ENCODE peak calls at places on chromosomes 6 and 20, in four cellular contexts. Z is ovary, S is right lobe of liver, R is Peyer's patch. L is an unnamed sample. For H3K27me3, the result is how much of the 10 kb centered on the place peaks cover.

GRCh38 chr6:127069659-127070279 is 48.7 kb upstream of the RSPO3 start:
- DNase-seq in R (no peak), Z (no peak), S (no peak), L (no peak)

GRCh38 chr6:137903933-137904821 is 37.1 kb downstream of the TNFAIP3 start:
- DNase-seq in Z (no peak), R (no peak), S (no peak), L (no peak)

GRCh38 chr6:106620931-106621672 is 8.2 kb downstream of the RTN4IP1 start:
- DNase-seq in S (no peak), Z (no peak), R (no peak), L (no peak)

GRCh38 chr6:92911301-92911700 is 508.1 kb downstream of the EPHA7 start:
- DNase-seq in S (no peak), R (no peak), Z (no peak), L (no peak)

GRCh38 chr20:48445827-48446226 is 382.0 kb downstream of the PREX1 start:
- DNase-seq in R (no peak), Z (no peak), S (no peak), L (no peak)

GRCh38 chr20:58890073-58890453 is 37.5 kb downstream of the GNAS start:
- DNase-seq in Z (no peak), S (no peak), R (no peak), L (no peak)

GRCh38 chr20:58714923-58715708 is 22.5 kb downstream of the NPEPL1 start:
- DNase-seq in S (no peak), R (no peak), Z (peak), L (no peak)

GRCh38 chr6:5762561-5762968 is 244.2 kb downstream of the NRN1 start:
- DNase-seq in Z (no peak), R (no peak), S (no peak), L (no peak)

GRCh38 chr6:119172813-119173212 is 94.3 kb upstream of the FAM184A start:
- DNase-seq in Z (no peak), R (no peak), S (no peak), L (no peak)

GRCh38 chr6:168098431-168098861 is 19.4 kb upstream of the FRMD1 start:
- DNase-seq in S (peak), Z (no peak), R (no peak), L (no peak)

GRCh38 chr6:113994934-113995342 is 24.0 kb upstream of the HDAC2 start:
- DNase-seq in Z (no peak), S (no peak), R (peak), L (no peak)

GRCh38 chr6:39357998-39358686 is 35.6 kb upstream of the KCNK16 start:
- DNase-seq in Z (no peak), R (no peak), S (no peak), L (peak)

GRCh38 chr6:107115695-107116327 is 496 bp upstream of the BEND3 start:
- DNase-seq in R (peak), S (peak), Z (peak), L (peak)

GRCh38 chr6:156851447-156851846 is 74.3 kb downstream of the ARID1B start:
- DNase-seq in S (no peak), Z (no peak), R (no peak), L (no peak)

GRCh38 chr6:90083891-90084290 is 189.6 kb downstream of the GJA10 start:
- DNase-seq in S (no peak), R (peak), Z (no peak), L (no peak)

GRCh38 chr6:153167026-153167891 is 36.2 kb upstream of the RGS17 start:
- DNase-seq in Z (no peak), S (no peak), R (no peak), L (no peak)

GRCh38 chr6:160427312-160428068 is 79.3 kb downstream of the SLC22A3 start:
- DNase-seq in Z (peak), R (no peak), S (peak), L (no peak)

GRCh38 chr6:130132286-130132701 is 90.5 kb downstream of the SAMD3 start:
- DNase-seq in Z (no peak), S (no peak), R (peak), L (no peak)

GRCh38 chr20:3828798-3829197 is 8.5 kb downstream of the AP5S1 start:
- DNase-seq in S (no peak), R (no peak), Z (no peak), L (no peak)

GRCh38 chr6:154917941-154918340 is 77.2 kb upstream of the TIAM2 start:
- DNase-seq in Z (no peak), R (peak), S (no peak), L (no peak)

GRCh38 chr6:19417713-19418112 is 419.5 kb upstream of the ID4 start:
- DNase-seq in S (no peak), Z (no peak), R (no peak), L (no peak)

GRCh38 chr6:155388546-155388945 is 67.1 kb downstream of the NOX3 start:
- DNase-seq in Z (no peak), S (no peak), R (no peak), L (no peak)

GRCh38 chr20:384723-385122 is 4.2 kb downstream of the TRIB3 start:
- DNase-seq in Z (no peak), S (no peak), R (no peak), L (no peak)

GRCh38 chr20:10219993-10220750 is 1.5 kb downstream of the SNAP25 start:
- DNase-seq in R (no peak), Z (no peak), S (no peak), L (no peak)

GRCh38 chr20:10219452-10219791 is 792 bp downstream of the SNAP25 start:
- DNase-seq in Z (peak), R (peak), S (peak), L (peak)

GRCh38 chr20:10221022-10221421 is 2.4 kb downstream of the SNAP25 start:
- DNase-seq in S (no peak), R (no peak), Z (no peak), L (no peak)

GRCh38 chr20:10217517-10218410 is 866 bp upstream of the SNAP25 start:
- DNase-seq in S (peak), Z (peak), R (no peak), L (no peak)

DNA sequence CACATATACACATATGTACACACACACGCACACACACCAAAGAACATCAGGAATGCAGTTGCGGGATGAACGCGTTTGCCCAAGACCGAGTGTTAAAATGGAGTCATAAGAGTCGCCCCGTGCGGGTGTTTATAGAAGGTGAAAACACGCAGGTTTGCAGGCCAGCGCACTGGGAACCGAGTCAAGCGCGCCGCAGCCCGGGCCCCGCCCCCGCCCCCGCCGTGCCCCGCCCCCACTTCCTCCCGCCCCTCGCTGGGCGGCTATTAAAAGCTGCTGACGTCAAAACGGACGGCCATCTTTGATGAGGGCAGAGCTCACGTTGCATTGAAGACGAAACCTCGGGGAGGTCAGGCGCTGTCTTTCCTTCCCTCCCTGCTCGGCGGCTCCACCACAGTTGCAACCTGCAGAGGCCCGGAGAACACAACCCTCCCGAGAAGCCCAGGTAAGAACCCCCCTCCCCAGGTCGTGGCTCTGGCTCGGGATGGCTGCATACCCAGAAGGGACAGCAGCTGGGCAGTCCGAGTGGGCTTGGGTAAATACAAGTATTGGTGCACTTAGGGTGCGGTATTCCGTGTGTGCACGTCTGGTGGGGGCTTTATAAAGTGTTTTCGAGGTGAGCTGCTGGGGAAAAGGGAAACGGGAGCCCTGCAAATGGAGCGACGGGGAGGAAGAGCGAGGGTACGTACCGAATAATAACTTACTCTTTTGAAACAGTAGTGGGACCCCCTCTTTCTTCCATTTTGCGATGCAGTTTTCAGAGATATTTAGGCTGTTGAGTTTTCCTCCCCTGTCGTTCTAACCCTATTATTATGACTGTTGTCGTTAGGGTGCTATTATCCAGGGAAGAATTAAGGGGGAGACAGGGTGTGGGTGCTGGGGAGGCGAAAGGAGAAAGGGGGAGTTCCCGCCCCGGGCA is at the start of gene SNAP25:
- DNase-seq in S (peak), R (no peak), Z (peak), L (peak)
- TF ChIP-seq POLR2A in S (no peak), R (no peak), Z (no peak), L (no peak)

DNA sequence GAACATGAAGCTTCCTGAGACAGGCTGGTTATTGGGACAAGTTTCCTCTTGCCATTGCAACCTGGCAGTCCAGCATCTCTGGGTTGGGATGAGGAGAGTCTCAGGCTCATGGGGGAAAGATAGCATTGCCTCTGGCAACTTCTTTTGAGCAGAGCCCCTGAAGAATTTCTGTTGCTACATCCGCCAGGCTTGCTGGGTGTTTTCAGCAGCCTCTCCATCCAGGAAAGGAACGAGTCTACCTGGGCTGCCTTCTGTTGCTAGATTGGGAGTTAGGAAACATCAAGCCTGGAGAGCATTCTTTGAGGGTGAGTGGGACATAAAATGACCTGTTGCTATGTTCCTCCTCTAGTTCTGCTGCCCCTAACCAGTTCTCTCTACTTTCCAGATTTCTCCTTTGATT is 313.5 kb downstream of the RFPL4B start:
- DNase-seq in R (no peak), Z (no peak), S (no peak), L (no peak)
- H3K4me3 ChIP-seq in R (no peak), Z (no peak), S (no peak), L (no peak)

GRCh38 chr20:22462975-22463914 is 121.1 kb downstream of the FOXA2 start:
- DNase-seq in S (peak), R (no peak), Z (no peak), L (no peak)

GRCh38 chr20:22459754-22460153 is 124.6 kb downstream of the FOXA2 start:
- DNase-seq in S (no peak), Z (no peak), R (no peak), L (no peak)

GRCh38 chr20:22456109-22456508 is 128.3 kb downstream of the FOXA2 start:
- DNase-seq in R (no peak), S (no peak), Z (no peak), L (no peak)

GRCh38 chr20:22460803-22461202 is 123.6 kb downstream of the FOXA2 start:
- DNase-seq in R (no peak), Z (no peak), S (no peak), L (no peak)

GRCh38 chr20:22460231-22460630 is 124.1 kb downstream of the FOXA2 start:
- DNase-seq in Z (no peak), S (no peak), R (no peak), L (no peak)
- H3K27me3 ChIP-seq in Z (under half), S (under half), R (under half), L (under half)

GRCh38 chr6:36852481-36853147 is 13.4 kb upstream of the CPNE5 start:
- DNase-seq in S (no peak), R (no peak), Z (no peak), L (no peak)
- TF ChIP-seq POLR2A in S (no peak), R (no peak), Z (no peak), L (no peak)

DNA sequence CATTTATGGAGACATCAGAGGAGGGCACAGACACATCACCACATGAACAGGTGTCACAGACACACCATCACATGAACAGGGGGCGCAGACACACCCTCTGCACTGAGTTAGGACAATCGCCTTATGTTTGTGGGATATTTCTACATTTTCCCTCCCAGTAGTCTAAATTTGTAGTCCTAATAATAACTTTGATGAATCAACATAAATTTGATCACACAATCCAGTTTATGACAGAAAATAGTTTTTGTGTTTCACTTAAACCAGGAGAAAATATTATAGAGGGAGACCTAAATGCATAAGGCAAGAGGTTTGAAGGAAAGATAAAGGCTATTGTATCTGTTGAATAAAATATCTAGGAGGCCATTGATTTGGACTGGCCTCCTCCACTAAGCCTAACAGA is 195.7 kb downstream of the GPX5 start:
- DNase-seq in R (no peak), S (no peak), Z (no peak), L (no peak)
- H3K4me3 ChIP-seq in R (no peak), S (no peak), Z (no peak), L (no peak)

DNA sequence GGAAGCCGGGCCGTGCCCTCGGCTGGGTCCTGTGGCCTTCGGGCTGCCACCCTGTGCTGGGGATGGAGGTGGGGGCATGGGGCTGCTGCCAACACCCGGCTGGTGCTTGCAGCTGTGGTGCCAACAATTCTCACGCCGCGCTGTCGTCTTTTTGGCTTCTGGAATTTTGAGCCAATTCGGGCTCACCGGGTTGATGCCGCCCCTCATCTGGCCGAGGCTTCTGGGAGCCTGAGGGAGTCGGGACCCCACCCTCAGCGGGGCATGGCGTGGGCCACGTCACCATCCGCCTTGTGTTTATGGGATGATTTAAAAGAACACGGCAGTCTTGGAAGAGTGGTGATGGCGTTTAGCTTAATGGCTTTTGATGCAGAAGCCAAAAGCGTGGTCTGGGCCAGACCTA is 8.7 kb upstream of the NPBWR2 start:
- DNase-seq in Z (no peak), S (no peak), R (peak), L (peak)
- H3K27me3 ChIP-seq in Z (under half), S (under half), R (under half), L (under half)

DNA sequence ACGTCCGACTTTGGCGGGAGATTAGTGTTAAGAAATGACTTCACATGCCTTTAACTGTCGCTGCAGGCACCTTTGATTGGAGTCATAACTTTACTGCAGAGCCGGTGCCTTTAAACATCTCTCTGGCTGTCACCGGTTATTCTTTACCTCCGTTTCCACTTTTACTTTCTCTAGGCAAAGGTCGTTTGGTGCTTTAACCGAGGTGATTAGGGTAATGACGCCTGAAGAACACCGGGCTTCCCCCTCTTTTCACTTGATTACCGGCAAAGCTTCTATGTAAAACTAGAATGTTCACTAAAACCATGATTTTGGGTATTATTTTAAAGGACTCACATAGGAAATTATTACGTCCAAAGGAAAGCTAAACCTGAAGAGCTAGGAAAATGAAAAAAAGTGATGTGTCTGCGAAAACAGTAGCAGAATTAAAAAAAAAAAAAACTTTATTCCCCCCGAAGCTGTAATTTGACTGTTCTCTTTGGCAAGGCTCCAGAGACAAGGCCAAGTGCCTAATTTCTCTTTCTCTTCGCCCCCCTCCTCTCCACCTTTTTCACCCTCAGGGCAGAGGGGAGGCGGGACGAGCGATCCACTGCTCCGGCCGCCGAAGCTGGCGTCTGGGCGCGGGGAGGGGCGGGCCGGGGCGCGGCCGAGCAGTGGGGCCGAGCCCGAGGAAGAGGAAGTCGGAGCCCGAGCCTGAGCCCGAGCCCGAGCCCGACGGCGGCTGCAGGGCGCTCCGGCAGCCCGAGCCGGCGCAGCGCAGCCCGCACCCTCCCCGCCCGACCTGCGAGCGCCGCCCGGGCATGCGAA is at the start of gene PLEKHG1:
- DNase-seq in R (peak), Z (peak), S (peak), L (peak)
- TF ChIP-seq POLR2A in R (peak), Z (no peak), S (peak), L (no peak)

DNA sequence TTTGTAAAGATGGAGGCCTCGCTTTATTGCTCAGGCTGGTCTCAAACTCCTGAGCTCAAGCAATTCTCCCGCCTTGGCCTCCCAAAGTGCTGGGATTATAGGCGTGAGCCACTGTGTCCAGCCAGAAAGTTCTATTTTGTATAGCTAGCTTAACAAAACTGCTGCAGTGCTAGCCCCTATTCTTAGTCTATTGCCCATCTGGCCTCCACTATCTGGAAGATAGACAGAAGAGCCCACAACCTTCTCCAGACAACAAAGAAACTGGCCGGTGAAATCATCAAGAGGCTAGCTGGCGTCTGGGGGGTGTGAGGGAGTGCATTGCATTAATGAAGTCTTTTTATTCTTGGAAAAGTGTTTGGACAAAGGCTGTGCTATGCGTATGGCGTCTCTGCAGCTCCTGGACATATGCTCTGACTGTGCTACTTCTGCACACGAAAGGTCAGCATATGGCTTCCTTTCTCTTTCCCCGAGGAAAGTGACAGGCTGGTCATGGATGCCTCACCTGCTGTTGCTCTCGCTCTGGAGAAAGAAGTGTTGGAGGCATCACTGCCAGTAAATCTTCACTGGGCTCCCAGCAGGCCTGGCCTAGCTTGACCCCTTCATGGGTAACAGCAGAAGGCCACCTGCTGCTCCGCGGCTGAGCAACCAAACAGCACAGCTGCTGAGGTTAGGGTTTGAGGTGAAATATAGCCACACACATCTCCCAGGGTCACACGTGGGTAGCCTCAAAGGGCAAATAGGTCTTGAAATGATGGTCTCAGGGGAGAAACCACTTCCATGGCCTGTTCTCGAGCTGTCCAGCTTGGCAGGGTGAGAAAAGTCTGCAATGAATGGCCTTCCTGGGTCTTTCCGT is 95.1 kb upstream of the IYD start:
- DNase-seq in S (no peak), Z (no peak), R (no peak), L (no peak)
- H3K4me3 ChIP-seq in S (no peak), Z (no peak), R (no peak), L (no peak)

L was measured in stomach.